ENCODE peak calls at places on chromosomes 12 and 14, in four cellular contexts. Q is fibroblast of pulmonary artery; N is pancreas; F is CD4-positive, alpha-beta T cell. B is an unnamed sample.
A peak's percentile ranks its signal among the peaks of the same experiment; 100 is the strongest.

GRCh38 chr14:59044707-59045106 is 143.8 kb upstream of the DAAM1 start:
- DNase-seq in F (no peak), N (no peak), Q (no peak), B (no peak)

GRCh38 chr12:113030875-113031525 is 25.5 kb upstream of the DTX1 start:
- DNase-seq in Q (peak; percentile 77), N (peak; percentile 18), F (no peak), B (peak; percentile 14)

GRCh38 chr14:69038449-69039286 is 59.6 kb upstream of the ACTN1 start:
- DNase-seq in Q (peak; percentile 86), N (no peak), F (no peak), B (no peak)

GRCh38 chr14:38171197-38171596 is 36.5 kb upstream of the SSTR1 start:
- DNase-seq in F (no peak), Q (no peak), N (no peak), B (no peak)

GRCh38 chr14:37550511-37550910 is 44.5 kb downstream of the FOXA1 start:
- DNase-seq in N (no peak), F (no peak), Q (peak; percentile 37), B (no peak)

GRCh38 chr12:52050116-52050770 is 999 bp upstream of the NR4A1 start:
- DNase-seq in Q (peak; percentile 68), N (peak; percentile 77), F (no peak), B (peak; percentile 62)

GRCh38 chr14:75426332-75427125 is 1.3 kb upstream of the JDP2 start:
- DNase-seq in F (no peak), Q (no peak), N (no peak), B (no peak)

GRCh38 chr14:34983148-34983760 is 462 bp downstream of the SRP54 start:
- DNase-seq in Q (no peak), N (no peak), F (no peak), B (no peak)